ENCODE peak calls at places on chromosomes 1 and 21, in seven cellular contexts. U, D, H, N, G, J and K are unnamed samples.

GRCh38 chr1:219304227-219305226 is 130.8 kb downstream of the LYPLAL1 start:
- DNase-seq in U (peak; percentile 57), D (no peak), H (no peak), N (peak; percentile 67), G (no peak), J (peak; percentile 5), K (no peak)

GRCh38 chr1:108316545-108316944 is 72.7 kb upstream of the NBPF4 start:
- DNase-seq in U (peak; percentile 37), D (peak; percentile 9), H (no peak), N (peak; percentile 4), G (no peak), J (no peak), K (no peak)

GRCh38 chr1:26083246-26083645 is 15.8 kb upstream of the TRIM63 start:
- DNase-seq in U (no peak), D (peak; percentile 76), H (no peak), N (peak; percentile 46), G (no peak), J (no peak), K (no peak)

GRCh38 chr1:9069324-9070100 is at the start of gene SLC2A5:
- DNase-seq in U (no peak), D (no peak), H (no peak), N (no peak), G (no peak), J (peak; percentile 18), K (no peak)

GRCh38 chr21:40136571-40136970 is 269.3 kb downstream of the PCP4 start:
- DNase-seq in U (no peak), D (no peak), H (no peak), N (no peak), G (no peak), J (peak; percentile 51), K (no peak)

GRCh38 chr1:172674831-172675613 is 16.1 kb downstream of the FASLG start:
- DNase-seq in U (no peak), D (no peak), H (no peak), N (no peak), G (no peak), J (no peak), K (no peak)

GRCh38 chr21:33383056-33383888 is 19.9 kb upstream of the IFNGR2 start:
- DNase-seq in U (no peak), D (peak; percentile 98), H (peak; percentile 45), N (peak; percentile 94), G (no peak), J (peak; percentile 100), K (no peak)

GRCh38 chr1:6948861-6949260 is 163.6 kb downstream of the CAMTA1 start:
- DNase-seq in U (no peak), D (peak; percentile 9), H (no peak), N (peak; percentile 23), G (no peak), J (no peak), K (no peak)

GRCh38 chr1:197440730-197441129 is 172.7 kb downstream of the CRB1 start:
- DNase-seq in U (no peak), D (no peak), H (no peak), N (no peak), G (no peak), J (no peak), K (no peak)

GRCh38 chr1:177103005-177103404 is 61.5 kb downstream of the ASTN1 start:
- DNase-seq in U (no peak), D (no peak), H (no peak), N (no peak), G (no peak), J (no peak), K (no peak)

GRCh38 chr1:182968151-182968741 is 15.3 kb upstream of the SHCBP1L start:
- DNase-seq in U (peak; percentile 28), D (no peak), H (no peak), N (peak; percentile 27), G (no peak), J (peak; percentile 61), K (no peak)

GRCh38 chr21:39373634-39374033 is 24.7 kb upstream of the HMGN1 start:
- DNase-seq in U (peak; percentile 66), D (peak; percentile 50), H (peak; percentile 40), N (peak; percentile 47), G (no peak), J (no peak), K (no peak)

GRCh38 chr1:224450164-224450955 is 15.8 kb upstream of the WDR26 start:
- DNase-seq in U (no peak), D (no peak), H (no peak), N (no peak), G (no peak), J (no peak), K (no peak)
- H4K8ac ChIP-seq in U (no peak overlapping the region), D (no peak overlapping the region), H (no peak overlapping the region), N (no peak overlapping the region), G (no peak overlapping the region), J (no peak overlapping the region), K (no peak overlapping the region)

DNA sequence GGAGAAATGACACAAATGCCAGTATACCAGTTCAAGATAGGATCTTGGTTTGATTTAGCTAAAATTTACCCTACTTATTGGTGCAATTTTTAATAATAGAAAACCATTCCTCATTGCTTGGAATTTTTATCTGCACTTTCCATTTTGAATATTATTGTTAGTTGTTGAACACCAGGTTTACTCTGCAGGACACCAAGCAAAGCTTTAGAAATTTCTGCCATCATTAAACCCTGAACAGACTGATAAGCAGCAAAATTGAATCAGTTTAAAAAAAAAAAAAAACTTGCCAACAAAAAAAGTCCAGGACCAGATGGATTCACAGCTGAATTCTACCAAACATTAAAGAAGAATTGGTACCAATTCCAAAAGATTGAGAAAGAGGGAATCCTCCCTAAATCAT is 71.5 kb downstream of the POU2F1 start:
- DNase-seq in U (no peak), D (no peak), H (no peak), N (no peak), G (no peak), J (no peak), K (no peak)
- H4K8ac ChIP-seq in U (no peak overlapping the region), D (no peak overlapping the region), H (no peak overlapping the region), N (no peak overlapping the region), G (no peak overlapping the region), J (no peak overlapping the region), K (no peak overlapping the region)

DNA sequence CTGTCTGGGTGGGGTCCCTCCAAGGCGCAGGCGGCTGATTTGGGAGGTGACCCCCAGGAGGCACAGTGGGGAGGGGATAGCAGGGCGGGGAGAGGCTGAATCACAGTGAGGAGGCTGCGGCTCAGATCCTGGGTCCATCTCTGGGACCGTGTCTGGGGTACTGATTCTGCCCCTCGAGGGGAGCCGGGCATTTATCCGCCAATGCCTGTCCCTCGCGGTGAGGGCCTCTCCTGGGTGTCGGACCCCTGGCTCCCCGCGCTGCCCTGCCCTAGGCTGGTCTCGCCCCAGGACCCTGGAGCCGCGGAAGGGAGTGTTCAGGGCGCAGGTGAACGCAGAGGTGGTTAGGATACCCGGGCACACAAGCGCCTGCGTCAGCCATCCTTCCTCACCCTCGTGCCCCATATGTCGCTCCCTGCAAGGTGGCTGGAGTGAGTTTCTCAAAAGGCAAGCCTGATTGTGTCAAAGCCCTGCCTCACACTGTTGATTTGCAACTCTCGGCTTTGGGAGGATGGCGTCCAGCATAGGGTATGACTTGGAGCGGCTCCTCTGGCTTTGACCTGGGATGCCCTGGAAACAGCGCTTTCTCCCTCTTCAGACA is 530.9 kb downstream of the PTPRU start:
- DNase-seq in U (no peak), D (no peak), H (no peak), N (no peak), G (no peak), J (no peak), K (no peak)
- H4K8ac ChIP-seq in U (no peak overlapping the region), D (no peak overlapping the region), H (no peak overlapping the region), N (no peak overlapping the region), G (no peak overlapping the region), J (no peak overlapping the region), K (no peak overlapping the region)

GRCh38 chr1:63635681-63636080 is 42.5 kb downstream of the PGM1 start:
- DNase-seq in U (no peak), D (peak; percentile 31), H (no peak), N (peak; percentile 47), G (no peak), J (no peak), K (no peak)

GRCh38 chr1:63640633-63641567 is 47.7 kb downstream of the PGM1 start:
- DNase-seq in U (no peak), D (no peak), H (no peak), N (no peak), G (no peak), J (no peak), K (no peak)

GRCh38 chr1:63641615-63642014 is 48.4 kb downstream of the PGM1 start:
- DNase-seq in U (no peak), D (no peak), H (no peak), N (no peak), G (no peak), J (no peak), K (no peak)

GRCh38 chr1:63636192-63637105 is 43.2 kb downstream of the PGM1 start:
- DNase-seq in U (no peak), D (no peak), H (no peak), N (no peak), G (no peak), J (no peak), K (no peak)

DNA sequence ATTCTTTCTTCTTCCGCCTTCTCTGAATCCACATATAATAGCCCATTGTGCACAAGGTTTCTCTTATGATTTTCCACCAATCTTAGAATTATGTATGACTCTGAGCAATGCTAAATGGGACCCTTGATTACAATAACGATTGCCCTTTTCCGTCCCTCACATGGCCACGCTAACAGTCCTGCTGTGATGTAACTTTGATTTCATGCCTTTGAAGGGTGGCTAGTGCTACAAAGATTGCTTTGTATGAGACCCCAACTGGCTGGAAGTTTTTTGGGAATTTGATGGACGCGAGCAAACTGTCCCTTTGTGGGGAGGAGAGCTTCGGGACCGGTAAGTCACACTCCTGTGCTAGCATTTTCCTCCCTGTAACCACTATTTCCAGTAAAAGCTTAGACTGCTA is 45.3 kb downstream of the PGM1 start:
- DNase-seq in U (no peak), D (no peak), H (no peak), N (no peak), G (no peak), J (no peak), K (no peak)
- H4K8ac ChIP-seq in U (no peak overlapping the region), D (no peak overlapping the region), H (no peak overlapping the region), N (no peak overlapping the region), G (no peak overlapping the region), J (no peak overlapping the region), K (no peak overlapping the region)

GRCh38 chr1:37243368-37244082 is 209.2 kb upstream of the GRIK3 start:
- DNase-seq in U (no peak), D (no peak), H (no peak), N (no peak), G (no peak), J (no peak), K (no peak)

GRCh38 chr1:37244083-37244480 is 209.8 kb upstream of the GRIK3 start:
- DNase-seq in U (no peak), D (no peak), H (no peak), N (no peak), G (no peak), J (no peak), K (no peak)

GRCh38 chr1:37244815-37245214 is 210.5 kb upstream of the GRIK3 start:
- DNase-seq in U (no peak), D (no peak), H (no peak), N (no peak), G (no peak), J (no peak), K (no peak)

GRCh38 chr1:37240897-37241296 is 206.6 kb upstream of the GRIK3 start:
- DNase-seq in U (peak; percentile 39), D (no peak), H (no peak), N (no peak), G (no peak), J (no peak), K (no peak)

GRCh38 chr1:37242501-37242900 is 208.2 kb upstream of the GRIK3 start:
- DNase-seq in U (no peak), D (no peak), H (no peak), N (no peak), G (no peak), J (no peak), K (no peak)
- H4K8ac ChIP-seq in U (no peak overlapping the region), D (no peak overlapping the region), H (no peak overlapping the region), N (no peak overlapping the region), G (no peak overlapping the region), J (no peak overlapping the region), K (no peak overlapping the region)